ENCODE peak calls at places on chromosome 21, in seven cellular contexts. One of them, this sample, is unnamed.

GRCh38 chr21:16457498-16457897 is 727.7 kb downstream of the USP25 start:
- ATAC-seq in Panc1: no peak
- ATAC-seq in GM23338: no peak
- ATAC-seq in heart left ventricle: peak; percentile 85
- ATAC-seq in left lung: no peak
- ATAC-seq in psoas muscle: peak; percentile 65
- ATAC-seq in aorta: no peak
- ATAC-seq in this sample: no peak

GRCh38 chr21:25831300-25831699 is 96.5 kb downstream of the GABPA start:
- ATAC-seq in Panc1: no peak
- ATAC-seq in GM23338: no peak
- ATAC-seq in heart left ventricle: no peak
- ATAC-seq in left lung: no peak
- ATAC-seq in psoas muscle: no peak
- ATAC-seq in aorta: no peak
- ATAC-seq in this sample: no peak

GRCh38 chr21:37819372-37819771 is 96.9 kb downstream of the KCNJ6 start:
- ATAC-seq in Panc1: no peak
- ATAC-seq in GM23338: no peak
- ATAC-seq in heart left ventricle: no peak
- ATAC-seq in left lung: no peak
- ATAC-seq in psoas muscle: no peak
- ATAC-seq in aorta: no peak
- ATAC-seq in this sample: no peak

GRCh38 chr21:17796503-17796902 is 22.7 kb downstream of the C21orf91 start:
- ATAC-seq in Panc1: no peak
- ATAC-seq in GM23338: no peak
- ATAC-seq in heart left ventricle: no peak
- ATAC-seq in left lung: no peak
- ATAC-seq in psoas muscle: no peak
- ATAC-seq in aorta: no peak
- ATAC-seq in this sample: no peak

GRCh38 chr21:26845750-26846035 is 484 bp upstream of the ADAMTS1 start:
- ATAC-seq in Panc1: peak; percentile 26
- ATAC-seq in GM23338: no peak
- ATAC-seq in heart left ventricle: no peak
- ATAC-seq in left lung: peak; percentile 1
- ATAC-seq in psoas muscle: no peak
- ATAC-seq in aorta: no peak
- ATAC-seq in this sample: peak; percentile 0

GRCh38 chr21:14684071-14684470 is 138.0 kb upstream of the SAMSN1 start:
- ATAC-seq in Panc1: no peak
- ATAC-seq in GM23338: no peak
- ATAC-seq in heart left ventricle: no peak
- ATAC-seq in left lung: no peak
- ATAC-seq in psoas muscle: no peak
- ATAC-seq in aorta: no peak
- ATAC-seq in this sample: no peak

GRCh38 chr21:36626791-36627190 is 72.1 kb upstream of the SIM2 start:
- ATAC-seq in Panc1: no peak
- ATAC-seq in GM23338: no peak
- ATAC-seq in heart left ventricle: no peak
- ATAC-seq in left lung: no peak
- ATAC-seq in psoas muscle: no peak
- ATAC-seq in aorta: no peak
- ATAC-seq in this sample: no peak

GRCh38 chr21:29406385-29406784 is 107.7 kb downstream of the BACH1 start:
- ATAC-seq in Panc1: no peak
- ATAC-seq in GM23338: no peak
- ATAC-seq in heart left ventricle: no peak
- ATAC-seq in left lung: no peak
- ATAC-seq in psoas muscle: no peak
- ATAC-seq in aorta: no peak
- ATAC-seq in this sample: no peak

GRCh38 chr21:35491920-35492678 is 443.0 kb upstream of the RUNX1 start:
- ATAC-seq in Panc1: no peak
- ATAC-seq in GM23338: no peak
- ATAC-seq in heart left ventricle: peak; percentile 28
- ATAC-seq in left lung: peak; percentile 53
- ATAC-seq in psoas muscle: no peak
- ATAC-seq in aorta: no peak
- ATAC-seq in this sample: no peak

GRCh38 chr21:41856572-41856971 is 22.6 kb downstream of the PRDM15 start:
- ATAC-seq in Panc1: no peak
- ATAC-seq in GM23338: no peak
- ATAC-seq in heart left ventricle: no peak
- ATAC-seq in left lung: no peak
- ATAC-seq in psoas muscle: no peak
- ATAC-seq in aorta: no peak
- ATAC-seq in this sample: no peak
- H3K36me3 ChIP-seq in Panc1: no peaks in the 10 kb centered on the region
- H3K36me3 ChIP-seq in GM23338: no peaks in the 10 kb centered on the region
- H3K36me3 ChIP-seq in heart left ventricle: peaks cover 62% of the 10 kb centered on the region
- H3K36me3 ChIP-seq in left lung: peaks cover 75% of the 10 kb centered on the region
- H3K36me3 ChIP-seq in psoas muscle: peaks cover 65% of the 10 kb centered on the region
- H3K36me3 ChIP-seq in aorta: peaks cover 7% of the 10 kb centered on the region
- H3K36me3 ChIP-seq in this sample: no peaks in the 10 kb centered on the region

GRCh38 chr21:39269620-39270019 is 43.8 kb downstream of the BRWD1 start:
- ATAC-seq in Panc1: no peak
- ATAC-seq in GM23338: no peak
- ATAC-seq in heart left ventricle: no peak
- ATAC-seq in left lung: no peak
- ATAC-seq in psoas muscle: no peak
- ATAC-seq in aorta: no peak
- ATAC-seq in this sample: no peak
- H3K36me3 ChIP-seq in Panc1: peaks cover 14% of the 10 kb centered on the region
- H3K36me3 ChIP-seq in GM23338: peaks cover 58% of the 10 kb centered on the region
- H3K36me3 ChIP-seq in heart left ventricle: peaks cover 100% of the 10 kb centered on the region
- H3K36me3 ChIP-seq in left lung: peaks cover 98% of the 10 kb centered on the region
- H3K36me3 ChIP-seq in psoas muscle: peaks cover 100% of the 10 kb centered on the region
- H3K36me3 ChIP-seq in aorta: peaks cover 5% of the 10 kb centered on the region
- H3K36me3 ChIP-seq in this sample: peaks cover 100% of the 10 kb centered on the region

GRCh38 chr21:43687566-43688395 is 28.4 kb downstream of the RRP1B start:
- ATAC-seq in Panc1: no peak
- ATAC-seq in GM23338: no peak
- ATAC-seq in heart left ventricle: peak; percentile 23
- ATAC-seq in left lung: peak; percentile 23
- ATAC-seq in psoas muscle: peak; percentile 35
- ATAC-seq in aorta: no peak
- ATAC-seq in this sample: no peak

GRCh38 chr21:43686811-43687565 is 27.6 kb downstream of the RRP1B start:
- ATAC-seq in Panc1: no peak
- ATAC-seq in GM23338: no peak
- ATAC-seq in heart left ventricle: no peak
- ATAC-seq in left lung: no peak
- ATAC-seq in psoas muscle: no peak
- ATAC-seq in aorta: no peak
- ATAC-seq in this sample: no peak

GRCh38 chr21:43689556-43690337 is 29.2 kb upstream of the PDXK start:
- ATAC-seq in Panc1: peak; percentile 24
- ATAC-seq in GM23338: no peak
- ATAC-seq in heart left ventricle: no peak
- ATAC-seq in left lung: no peak
- ATAC-seq in psoas muscle: no peak
- ATAC-seq in aorta: no peak
- ATAC-seq in this sample: no peak

GRCh38 chr21:43690346-43690745 is 28.6 kb upstream of the PDXK start:
- ATAC-seq in Panc1: no peak
- ATAC-seq in GM23338: no peak
- ATAC-seq in heart left ventricle: no peak
- ATAC-seq in left lung: no peak
- ATAC-seq in psoas muscle: no peak
- ATAC-seq in aorta: no peak
- ATAC-seq in this sample: no peak

DNA sequence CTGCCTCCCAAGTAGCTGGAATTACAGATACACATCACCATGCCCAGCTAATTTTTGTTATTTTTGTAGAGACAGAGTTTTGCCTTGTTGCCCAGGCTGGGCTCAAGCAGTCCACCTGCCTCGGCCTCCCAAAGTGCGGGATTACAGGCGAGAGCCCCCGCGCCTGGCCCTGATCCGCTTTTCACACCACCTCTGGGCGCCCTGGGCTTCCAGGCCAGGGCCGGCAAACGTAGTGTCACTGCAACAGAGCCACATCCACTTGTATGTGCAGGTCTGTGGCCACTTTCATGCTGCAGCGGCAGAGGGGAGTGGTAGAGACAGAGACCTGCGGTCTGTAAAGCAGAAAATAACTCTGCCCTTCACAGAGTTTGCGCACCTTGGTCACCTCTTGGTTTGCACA is 29.5 kb downstream of the RRP1B start:
- ATAC-seq in Panc1: no peak
- ATAC-seq in GM23338: no peak
- ATAC-seq in heart left ventricle: no peak
- ATAC-seq in left lung: no peak
- ATAC-seq in psoas muscle: no peak
- ATAC-seq in aorta: no peak
- ATAC-seq in this sample: no peak
- H3K36me3 ChIP-seq in Panc1: peaks cover 3% of the 10 kb centered on the region
- H3K36me3 ChIP-seq in GM23338: peaks cover 25% of the 10 kb centered on the region
- H3K36me3 ChIP-seq in heart left ventricle: peaks cover 98% of the 10 kb centered on the region
- H3K36me3 ChIP-seq in left lung: peaks cover 100% of the 10 kb centered on the region
- H3K36me3 ChIP-seq in psoas muscle: peaks cover 98% of the 10 kb centered on the region
- H3K36me3 ChIP-seq in aorta: peaks cover 9% of the 10 kb centered on the region
- H3K36me3 ChIP-seq in this sample: peaks cover 100% of the 10 kb centered on the region

DNA sequence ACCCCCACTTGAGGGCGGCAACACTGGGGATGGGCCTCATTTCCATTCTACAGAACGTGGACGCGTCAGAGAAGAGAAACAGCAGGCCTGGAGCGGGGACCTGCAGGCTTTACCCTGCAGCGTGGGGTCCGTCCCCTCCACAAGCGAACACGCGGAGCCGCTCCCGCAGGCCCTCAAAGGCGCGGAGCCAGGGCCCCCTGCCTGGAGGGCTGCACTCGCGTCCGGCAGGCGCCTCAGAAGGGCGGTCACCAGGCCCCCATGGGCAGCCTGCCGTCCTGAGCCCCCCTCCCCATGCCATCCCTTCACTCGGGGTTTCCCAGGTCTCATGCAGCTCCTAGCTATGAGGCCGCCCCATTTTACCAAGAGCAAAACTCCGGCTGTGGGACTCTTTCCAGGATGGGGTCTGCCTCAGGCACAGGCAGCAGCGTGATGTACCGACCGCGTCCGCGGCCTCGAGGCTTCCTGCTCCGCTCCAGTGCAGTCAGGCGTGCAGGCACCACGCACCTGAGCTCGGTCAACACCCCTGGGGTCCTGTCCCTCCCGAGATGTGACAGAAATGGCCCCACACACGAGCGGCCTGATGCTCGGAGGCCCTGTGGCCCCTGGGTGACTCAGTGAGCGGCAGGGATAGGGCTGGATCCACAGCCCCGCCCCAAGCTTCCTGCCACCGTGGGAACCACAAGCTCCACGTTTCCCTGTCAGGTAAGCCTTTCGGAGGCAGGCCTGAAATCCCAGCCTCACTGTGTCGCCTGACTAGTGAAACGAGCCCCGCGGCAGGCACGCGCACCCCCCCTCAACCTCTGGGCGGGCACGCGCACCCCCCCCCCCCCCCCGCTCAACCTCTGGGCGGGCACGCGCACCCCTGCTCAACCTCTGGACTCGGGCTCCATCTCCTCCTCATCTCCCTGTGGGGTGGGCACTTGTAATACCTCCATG is 5.2 kb downstream of the CFAP410 start:
- ATAC-seq in Panc1: no peak
- ATAC-seq in GM23338: no peak
- ATAC-seq in heart left ventricle: no peak
- ATAC-seq in left lung: no peak
- ATAC-seq in psoas muscle: no peak
- ATAC-seq in aorta: no peak
- ATAC-seq in this sample: no peak
- H3K36me3 ChIP-seq in Panc1: no peaks in the 10 kb centered on the region
- H3K36me3 ChIP-seq in GM23338: no peaks in the 10 kb centered on the region
- H3K36me3 ChIP-seq in heart left ventricle: peaks cover 24% of the 10 kb centered on the region
- H3K36me3 ChIP-seq in left lung: peaks cover 39% of the 10 kb centered on the region
- H3K36me3 ChIP-seq in psoas muscle: peaks cover 25% of the 10 kb centered on the region
- H3K36me3 ChIP-seq in aorta: no peaks in the 10 kb centered on the region
- H3K36me3 ChIP-seq in this sample: no peaks in the 10 kb centered on the region

GRCh38 chr21:46656820-46657219 is 21.3 kb downstream of the PRMT2 start:
- ATAC-seq in Panc1: no peak
- ATAC-seq in GM23338: no peak
- ATAC-seq in heart left ventricle: no peak
- ATAC-seq in left lung: no peak
- ATAC-seq in psoas muscle: no peak
- ATAC-seq in aorta: no peak
- ATAC-seq in this sample: no peak
- H3K36me3 ChIP-seq in Panc1: peaks cover 3% of the 10 kb centered on the region
- H3K36me3 ChIP-seq in GM23338: peaks cover 12% of the 10 kb centered on the region
- H3K36me3 ChIP-seq in heart left ventricle: peaks cover 80% of the 10 kb centered on the region
- H3K36me3 ChIP-seq in left lung: peaks cover 96% of the 10 kb centered on the region
- H3K36me3 ChIP-seq in psoas muscle: peaks cover 72% of the 10 kb centered on the region
- H3K36me3 ChIP-seq in aorta: peaks cover 2% of the 10 kb centered on the region
- H3K36me3 ChIP-seq in this sample: peaks cover 87% of the 10 kb centered on the region

DNA sequence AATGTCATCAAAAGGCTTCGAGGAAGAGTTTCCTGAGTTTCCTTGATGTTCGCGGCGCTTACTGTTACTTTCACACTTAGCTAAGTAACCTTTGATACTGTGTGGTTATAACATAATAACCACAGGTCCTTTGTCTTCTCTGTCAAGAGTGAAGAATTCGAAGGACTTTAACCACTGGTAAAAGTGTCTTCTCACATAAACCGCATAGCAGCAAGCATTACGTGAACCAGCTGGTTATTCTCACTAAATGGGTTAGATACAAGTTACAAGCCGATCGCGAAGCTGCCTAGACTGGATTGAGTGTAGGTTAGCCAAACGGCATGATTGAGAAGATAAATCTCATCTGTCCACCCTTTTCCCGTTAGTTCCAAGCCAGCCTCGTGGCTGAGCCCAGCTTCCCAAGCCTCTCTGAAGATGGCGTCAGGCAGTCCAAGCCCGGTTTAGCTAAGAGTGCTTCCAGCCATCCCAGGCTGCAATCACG is 18.3 kb upstream of the IFNGR2 start:
- ATAC-seq in Panc1: no peak
- ATAC-seq in GM23338: no peak
- ATAC-seq in heart left ventricle: no peak
- ATAC-seq in left lung: no peak
- ATAC-seq in psoas muscle: no peak
- ATAC-seq in aorta: no peak
- ATAC-seq in this sample: no peak
- H3K36me3 ChIP-seq in Panc1: no peaks in the 10 kb centered on the region
- H3K36me3 ChIP-seq in GM23338: no peaks in the 10 kb centered on the region
- H3K36me3 ChIP-seq in heart left ventricle: no peaks in the 10 kb centered on the region
- H3K36me3 ChIP-seq in left lung: no peaks in the 10 kb centered on the region
- H3K36me3 ChIP-seq in psoas muscle: no peaks in the 10 kb centered on the region
- H3K36me3 ChIP-seq in aorta: no peaks in the 10 kb centered on the region
- H3K36me3 ChIP-seq in this sample: no peaks in the 10 kb centered on the region

This sample was measured in gastroesophageal sphincter.